ENCODE peak calls at places on chromosomes 13 and 19, in seven cellular contexts. T is neuronal stem cell, C is trophoblast cell, X is mesendoderm, A is mesenchymal stem cell, K is IMR-90, G is H1. Q is an unnamed sample.

GRCh38 chr19:1168877-1169791 is 4.9 kb downstream of the SBNO2 start:
- DNase-seq in T (no peak), C (peak), X (peak), A (peak), K (peak), G (no peak), Q (no peak)

GRCh38 chr19:41219924-41220567 is 1.0 kb downstream of the AXL start:
- DNase-seq in T (no peak), C (no peak), X (peak), A (peak), K (peak), G (no peak), Q (no peak)

GRCh38 chr13:100536643-100537180 is 51.9 kb downstream of the GGACT start:
- DNase-seq in T (no peak), C (no peak), X (no peak), A (no peak), K (no peak), G (no peak), Q (no peak)

GRCh38 chr19:33402421-33403220 is 29.1 kb downstream of the CEBPG start:
- DNase-seq in T (no peak), C (no peak), X (no peak), A (no peak), K (no peak), G (no peak), Q (no peak)

GRCh38 chr19:11560404-11560988 is 1.5 kb upstream of the ELOF1 start:
- DNase-seq in T (peak), C (no peak), X (peak), A (peak), K (peak), G (no peak), Q (peak)

GRCh38 chr13:67557642-67558241 is 327.6 kb upstream of the PCDH9 start:
- DNase-seq in T (no peak), C (no peak), X (peak), A (peak), K (no peak), G (no peak), Q (no peak)

GRCh38 chr13:107864543-107865460 is 350.5 kb downstream of the LIG4 start:
- DNase-seq in T (peak), C (no peak), X (peak), A (peak), K (peak), G (no peak), Q (no peak)

GRCh38 chr19:13843104-13843921 is 33.6 kb upstream of the NANOS3 start:
- DNase-seq in T (no peak), C (peak), X (peak), A (peak), K (peak), G (no peak), Q (peak)

GRCh38 chr13:112839347-112840105 is 129.5 kb upstream of the MCF2L start:
- DNase-seq in T (no peak), C (peak), X (no peak), A (no peak), K (peak), G (no peak), Q (no peak)

GRCh38 chr19:37078717-37079032 is 442 bp downstream of the ZNF420 start:
- DNase-seq in T (no peak), C (no peak), X (no peak), A (no peak), K (no peak), G (no peak), Q (no peak)

GRCh38 chr13:86161257-86161656 is 362.0 kb upstream of the SLITRK6 start:
- DNase-seq in T (no peak), C (no peak), X (no peak), A (no peak), K (no peak), G (no peak), Q (no peak)
- H2BK5ac ChIP-seq in T (no peak), C (no peak), X (no peak), A (no peak), K (no peak), G (no peak), Q (no peak)

DNA sequence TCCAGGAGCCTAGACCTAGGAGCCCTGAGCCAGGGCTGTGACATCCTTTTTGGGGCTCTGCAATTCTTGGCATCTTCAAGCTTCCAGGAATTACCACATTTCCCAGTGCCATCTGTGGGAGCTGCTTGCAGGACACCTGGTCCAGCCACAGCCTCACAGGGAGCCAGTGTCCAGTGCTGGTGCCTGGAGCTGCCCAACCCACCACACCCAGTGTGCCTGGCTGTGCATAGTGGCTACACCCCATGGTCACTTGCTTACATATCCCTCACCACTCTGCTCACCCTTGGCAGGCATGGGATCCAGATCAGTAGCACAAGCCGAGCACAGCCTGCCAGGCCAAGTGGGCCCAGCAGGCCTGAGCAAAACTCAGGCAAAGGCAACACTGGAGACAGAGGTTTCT is 2151.4 kb upstream of the PCDH20 start:
- DNase-seq in T (no peak), C (no peak), X (no peak), A (no peak), K (no peak), G (no peak), Q (no peak)
- H3K23ac ChIP-seq in T (peak), C (no peak), X (no peak), A (no peak), K (no peak), G (no peak), Q (no peak)

GRCh38 chr19:7992575-7992974 is 12.9 kb downstream of the ELAVL1 start:
- DNase-seq in T (no peak), C (no peak), X (no peak), A (no peak), K (no peak), G (no peak), Q (no peak)
- H2BK5ac ChIP-seq in T (no peak), C (no peak), X (no peak), A (no peak), K (no peak), G (no peak), Q (no peak)

GRCh38 chr19:8539621-8540149 is 25.7 kb upstream of the ZNF414 start:
- DNase-seq in T (no peak), C (no peak), X (no peak), A (no peak), K (no peak), G (no peak), Q (no peak)
- H3K23ac ChIP-seq in T (peak), C (no peak), X (no peak), A (no peak), K (no peak), G (no peak), Q (no peak)

GRCh38 chr13:98802548-98802947 is 50.1 kb upstream of the SLC15A1 start:
- DNase-seq in T (no peak), C (no peak), X (no peak), A (no peak), K (no peak), G (no peak), Q (no peak)

GRCh38 chr13:98804336-98804855 is 51.9 kb upstream of the SLC15A1 start:
- DNase-seq in T (no peak), C (no peak), X (no peak), A (no peak), K (no peak), G (no peak), Q (no peak)

GRCh38 chr13:98800078-98800477 is 47.6 kb upstream of the SLC15A1 start:
- DNase-seq in T (no peak), C (no peak), X (no peak), A (no peak), K (no peak), G (no peak), Q (no peak)

GRCh38 chr13:98802999-98803666 is 50.7 kb upstream of the SLC15A1 start:
- DNase-seq in T (no peak), C (peak), X (no peak), A (no peak), K (no peak), G (no peak), Q (no peak)

GRCh38 chr13:98801626-98802418 is 49.4 kb upstream of the SLC15A1 start:
- DNase-seq in T (no peak), C (no peak), X (no peak), A (no peak), K (no peak), G (no peak), Q (no peak)
- H2BK5ac ChIP-seq in T (no peak), C (no peak), X (no peak), A (no peak), K (no peak), G (no peak), Q (no peak)

DNA sequence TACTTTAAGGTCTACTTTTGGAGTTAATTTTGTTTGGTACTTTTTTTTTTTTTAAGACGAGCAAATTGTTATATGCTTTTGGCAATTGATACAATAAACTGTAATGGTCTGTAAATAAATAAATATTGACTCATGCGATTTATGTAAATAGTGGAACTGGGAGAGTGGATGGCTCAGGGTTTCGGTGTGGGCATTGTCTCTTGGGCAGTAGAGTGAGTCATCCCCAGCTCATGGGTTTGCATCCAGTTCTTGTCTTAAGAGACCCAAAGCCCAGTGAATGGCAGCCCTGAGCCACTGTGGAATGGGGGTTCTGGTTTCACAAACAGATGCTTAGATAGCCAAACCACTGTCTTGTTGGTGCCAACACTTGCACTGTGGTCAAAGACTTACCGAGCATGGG is 33.0 kb downstream of the FGF9 start:
- DNase-seq in T (no peak), C (no peak), X (no peak), A (no peak), K (no peak), G (no peak), Q (no peak)
- H3K23ac ChIP-seq in T (no peak), C (no peak), X (no peak), A (no peak), K (no peak), G (no peak), Q (no peak)

GRCh38 chr19:45355910-45356309 is 14.5 kb downstream of the ERCC2 start:
- DNase-seq in T (no peak), C (no peak), X (no peak), A (no peak), K (no peak), G (no peak), Q (no peak)

GRCh38 chr19:45352914-45353796 is 12.6 kb downstream of the KLC3 start:
- DNase-seq in T (no peak), C (no peak), X (no peak), A (no peak), K (no peak), G (no peak), Q (no peak)

GRCh38 chr19:45352471-45352870 is 11.9 kb downstream of the KLC3 start:
- DNase-seq in T (no peak), C (no peak), X (no peak), A (no peak), K (no peak), G (no peak), Q (no peak)

GRCh38 chr19:45355402-45355801 is 14.9 kb downstream of the KLC3 start:
- DNase-seq in T (no peak), C (no peak), X (no peak), A (no peak), K (no peak), G (no peak), Q (no peak)

DNA sequence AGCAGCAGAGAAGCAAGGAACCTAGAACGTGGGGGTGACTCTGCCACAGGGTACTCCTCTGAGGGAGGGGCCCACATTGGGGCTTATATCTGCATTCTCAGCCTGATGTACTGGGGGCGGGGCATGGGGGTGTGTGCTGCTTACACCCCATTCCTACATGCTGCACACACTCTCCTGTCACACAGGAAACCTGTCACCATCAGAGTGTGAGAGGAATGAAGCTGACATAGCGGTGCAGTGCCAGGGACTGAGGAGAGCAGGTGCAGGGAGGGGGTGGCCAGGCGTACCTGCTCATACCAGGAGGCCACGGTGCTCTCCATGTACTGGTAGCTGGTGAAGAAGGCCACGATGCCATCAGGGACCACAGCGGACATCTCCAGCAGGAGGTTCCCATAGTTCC is 13.9 kb downstream of the KLC3 start:
- DNase-seq in T (no peak), C (no peak), X (no peak), A (no peak), K (no peak), G (no peak), Q (no peak)
- H2BK5ac ChIP-seq in T (no peak), C (no peak), X (no peak), A (no peak), K (no peak), G (no peak), Q (no peak)

GRCh38 chr13:81138353-81138995 is 797.5 kb upstream of the SPRY2 start:
- DNase-seq in T (no peak), C (no peak), X (no peak), A (no peak), K (no peak), G (no peak), Q (no peak)
- H3K23ac ChIP-seq in T (no peak), C (no peak), X (no peak), A (no peak), K (no peak), G (no peak), Q (no peak)

GRCh38 chr19:16330811-16331690 is 6.4 kb downstream of the KLF2 start:
- DNase-seq in T (no peak), C (no peak), X (no peak), A (peak), K (no peak), G (no peak), Q (no peak)
- H2BK5ac ChIP-seq in T (no peak), C (no peak), X (no peak), A (no peak), K (no peak), G (no peak), Q (no peak)

Q was measured in H9.